ENCODE peak calls at places on chromosomes 7 and 10, in eight cellular contexts. D is A549, T is suprapubic skin, N is Panc1, U is H9, H is dorsolateral prefrontal cortex, F is colonic mucosa, V is HFF-Myc. J is an unnamed sample.

GRCh38 chr7:43621729-43622448 is 39.0 kb downstream of the STK17A start:
- DNase-seq in T (no peak), D (no peak), F (no peak), U (no peak), H (no peak), V (no peak), N (no peak), J (no peak)

GRCh38 chr7:141754939-141755338 is 9.0 kb upstream of the TAS2R3 start:
- DNase-seq in T (no peak), V (no peak), F (no peak), U (peak; percentile 38), D (peak; percentile 33), H (no peak), N (no peak), J (no peak)

GRCh38 chr10:8055420-8056349 is 1.2 kb downstream of the GATA3 start:
- DNase-seq in V (no peak), H (no peak), N (no peak), T (peak; percentile 55), F (no peak), U (no peak), D (no peak), J (no peak)

GRCh38 chr7:117193564-117193963 is 129.3 kb downstream of the WNT2 start:
- DNase-seq in D (no peak), T (no peak), F (no peak), V (no peak), U (no peak), H (no peak), N (no peak), J (no peak)

GRCh38 chr7:102888561-102889233 is 24.1 kb upstream of the LRRC17 start:
- DNase-seq in V (no peak), H (no peak), N (no peak), T (no peak), D (peak; percentile 36), U (no peak), F (no peak), J (no peak)

GRCh38 chr10:80104066-80104926 is 25.8 kb downstream of the TMEM254 start:
- DNase-seq in D (no peak), V (peak; percentile 98), N (no peak), T (peak; percentile 75), F (no peak), H (no peak), U (no peak), J (no peak)

GRCh38 chr10:133179651-133180050 is 19.6 kb downstream of the KNDC1 start:
- DNase-seq in D (no peak), H (no peak), N (no peak), F (no peak), T (no peak), U (no peak), V (no peak), J (no peak)

GRCh38 chr7:116576350-116577319 is 51.8 kb downstream of the CAV1 start:
- DNase-seq in U (no peak), N (no peak), F (no peak), H (no peak), T (no peak), D (peak; percentile 67), V (peak; percentile 94), J (no peak)

GRCh38 chr7:115984105-115984504 is 46.5 kb downstream of the TFEC start:
- DNase-seq in T (no peak), V (no peak), U (no peak), F (no peak), D (no peak), N (no peak), H (no peak), J (no peak)

GRCh38 chr7:17506090-17506489 is 207.6 kb downstream of the AHR start:
- DNase-seq in H (no peak), F (peak; percentile 83), D (peak; percentile 51), N (no peak), T (no peak), U (no peak), V (no peak), J (no peak)

GRCh38 chr10:101060951-101061813 is 607 bp upstream of the KAZALD1 start:
- DNase-seq in N (no peak), U (peak; percentile 96), T (peak; percentile 76), D (peak; percentile 95), F (peak; percentile 99), H (peak; percentile 91), V (no peak), J (peak; percentile 98)

GRCh38 chr10:117535045-117535751 is 7.3 kb upstream of the EMX2 start:
- DNase-seq in T (no peak), V (no peak), D (no peak), H (no peak), F (no peak), U (peak; percentile 45), N (no peak), J (no peak)

GRCh38 chr7:89072094-89072493 is 276.6 kb upstream of the TEX47 start:
- DNase-seq in U (no peak), N (no peak), F (no peak), T (no peak), D (no peak), H (no peak), V (no peak), J (no peak)

GRCh38 chr7:92788559-92789183 is 47.7 kb downstream of the CDK6 start:
- DNase-seq in U (no peak), F (no peak), V (no peak), N (no peak), D (peak; percentile 46), T (no peak), H (no peak), J (no peak)

GRCh38 chr7:115044224-115044623 is 122.3 kb downstream of the MDFIC start:
- DNase-seq in U (no peak), D (no peak), F (no peak), N (no peak), H (no peak), V (no peak), T (no peak), J (no peak)

GRCh38 chr7:52712938-52713337 is 322.5 kb upstream of the POM121L12 start:
- DNase-seq in V (no peak), D (no peak), T (no peak), F (no peak), U (peak; percentile 35), H (no peak), N (no peak), J (no peak)

GRCh38 chr7:35714862-35715261 is 19.9 kb upstream of the HERPUD2 start:
- DNase-seq in H (peak; percentile 69), T (no peak), D (no peak), V (no peak), N (no peak), U (no peak), F (no peak), J (no peak)

GRCh38 chr10:62047240-62047897 is 145.9 kb downstream of the ARID5B start:
- DNase-seq in T (no peak), N (no peak), F (no peak), D (no peak), U (no peak), H (no peak), V (no peak), J (no peak)

GRCh38 chr7:96221888-96222287 is 100.0 kb downstream of the SLC25A13 start:
- DNase-seq in H (no peak), D (no peak), U (no peak), T (no peak), V (no peak), F (no peak), N (no peak), J (no peak)

GRCh38 chr10:131737543-131738395 is 163.0 kb upstream of the PPP2R2D start:
- DNase-seq in F (peak; percentile 7), V (no peak), N (no peak), H (peak; percentile 35), U (peak; percentile 18), T (peak; percentile 42), D (no peak), J (no peak)

GRCh38 chr7:17405786-17406185 is 107.3 kb downstream of the AHR start:
- DNase-seq in F (no peak), N (peak; percentile 64), D (peak; percentile 95), U (no peak), V (peak; percentile 47), T (no peak), H (no peak), J (no peak)

GRCh38 chr10:27745719-27746363 is at the start of gene MKX:
- DNase-seq in N (no peak), D (peak; percentile 31), T (peak; percentile 74), U (peak; percentile 82), H (peak; percentile 47), V (no peak), F (peak; percentile 58), J (peak; percentile 91)

GRCh38 chr7:158432369-158433270 is 155.0 kb downstream of the PTPRN2 start:
- DNase-seq in D (peak; percentile 96), V (no peak), H (no peak), T (peak; percentile 1), F (peak; percentile 93), U (no peak), N (peak; percentile 17), J (no peak)

GRCh38 chr10:4229106-4229505 is 444.1 kb upstream of the KLF6 start:
- DNase-seq in N (no peak), T (no peak), D (no peak), F (no peak), U (no peak), H (no peak), V (no peak), J (no peak)

GRCh38 chr10:4231439-4231838 is 446.4 kb upstream of the KLF6 start:
- DNase-seq in N (no peak), H (no peak), U (no peak), D (no peak), F (no peak), T (no peak), V (no peak), J (no peak)

GRCh38 chr10:4234661-4235060 is 449.7 kb upstream of the KLF6 start:
- DNase-seq in H (no peak), T (no peak), U (no peak), D (peak; percentile 23), F (no peak), N (no peak), V (no peak), J (no peak)
- TF ChIP-seq CTCF in H (no peak), T (no peak), U (peak; percentile 15), D (no peak), F (no peak), N (no peak), V (no peak), J (no peak)

GRCh38 chr7:105387621-105388372 is 924 bp downstream of the SRPK2 start:
- DNase-seq in N (no peak), H (peak; percentile 72), V (no peak), F (peak; percentile 59), U (peak; percentile 58), D (peak; percentile 55), T (peak; percentile 73), J (peak; percentile 86)
- TF ChIP-seq CTCF in N (no peak), H (no peak), V (no peak), F (no peak), U (no peak), D (no peak), T (no peak), J (no peak)

GRCh38 chr7:55271069-55271468 is 94.1 kb upstream of the LANCL2 start:
- DNase-seq in H (no peak), V (no peak), D (peak; percentile 16), F (no peak), T (no peak), U (no peak), N (no peak), J (no peak)
- TF ChIP-seq CTCF in H (no peak), V (peak; percentile 53), D (peak; percentile 36), F (peak; percentile 14), T (no peak), U (peak; percentile 54), N (peak; percentile 74), J (peak; percentile 56)

GRCh38 chr10:14385591-14386201 is 55.0 kb upstream of the FRMD4A start:
- DNase-seq in H (no peak), F (no peak), N (no peak), V (no peak), U (no peak), D (peak; percentile 25), T (no peak), J (no peak)
- TF ChIP-seq CTCF in H (peak; percentile 34), F (no peak), N (peak; percentile 19), V (peak; percentile 16), U (no peak), D (peak; percentile 49), T (no peak), J (peak; percentile 32)